ENCODE peak calls at places on chromosomes 1 and 21, in five cellular contexts. Y is mammary epithelial cell, Q is left ventricle myocardium superior, R is fibroblast of pulmonary artery, I is NCI-H2029. F is an unnamed sample.

GRCh38 chr21:26079376-26079775 is 91.2 kb downstream of the APP start:
- DNase-seq in I (no peak), R (peak), Q (no peak), Y (no peak), F (no peak)

GRCh38 chr1:67347688-67348472 is 40.2 kb downstream of the IL12RB2 start:
- DNase-seq in Q (peak), Y (peak), R (peak), I (no peak), F (peak)

GRCh38 chr1:79588719-79589118 is 582.2 kb upstream of the ADGRL4 start:
- DNase-seq in Q (no peak), R (no peak), I (no peak), Y (no peak), F (no peak)

GRCh38 chr1:206826409-206826808 is 39.0 kb upstream of the IL20 start:
- DNase-seq in Y (peak), I (no peak), R (peak), Q (no peak), F (peak)

GRCh38 chr1:119367332-119368124 is 1.1 kb upstream of the HAO2 start:
- DNase-seq in Q (no peak), I (no peak), Y (peak), R (peak), F (peak)

GRCh38 chr1:195113471-195113870 is 1494.8 kb downstream of the KCNT2 start:
- DNase-seq in I (no peak), Y (no peak), Q (no peak), R (no peak), F (no peak)

GRCh38 chr1:162956922-162957321 is 95.9 kb upstream of the CCDC190 start:
- DNase-seq in R (peak), I (no peak), Y (no peak), Q (no peak), F (no peak)

GRCh38 chr21:38343691-38344090 is 86.9 kb downstream of the KCNJ15 start:
- DNase-seq in Y (peak), R (peak), Q (no peak), I (peak), F (peak)

GRCh38 chr1:26538480-26539412 is 9.2 kb downstream of the RPS6KA1 start:
- DNase-seq in Y (peak), I (no peak), R (peak), Q (no peak), F (peak)

F was measured in HT1080.